ENCODE peak calls at places on chromosomes 11 and 22, in five cellular contexts. D is A549, Z is IMR-90, K is esophagus squamous epithelium, R is tibial nerve. E is an unnamed sample. For H3K4me1, the result is how much of the 10 kb centered on the place peaks cover.

GRCh38 chr22:31122532-31123291 is at the start of gene INPP5J:
- DNase-seq in D (peak), Z (peak), K (no peak), R (no peak), E (peak)

GRCh38 chr11:134513585-134514120 is 101.6 kb upstream of the B3GAT1 start:
- DNase-seq in D (no peak), Z (no peak), K (no peak), R (no peak), E (no peak)

GRCh38 chr11:134669796-134670195 is 257.8 kb upstream of the B3GAT1 start:
- DNase-seq in D (no peak), Z (no peak), K (no peak), R (no peak), E (peak)

GRCh38 chr11:65040520-65041205 is 347 bp upstream of the SAC3D1 start:
- DNase-seq in D (peak), Z (peak), K (peak), R (peak), E (peak)

GRCh38 chr11:116990061-116990473 is 108.2 kb downstream of the SIK3 start:
- DNase-seq in D (no peak), Z (peak), K (no peak), R (no peak), E (no peak)

GRCh38 chr22:44439356-44440223 is 58.4 kb downstream of the RTL6 start:
- DNase-seq in D (no peak), Z (no peak), K (no peak), R (no peak), E (peak)

GRCh38 chr22:46003271-46004091 is 26.5 kb upstream of the WNT7B start:
- DNase-seq in D (no peak), Z (no peak), K (no peak), R (no peak), E (peak)

GRCh38 chr11:6351782-6352181 is 31.5 kb upstream of the CAVIN3 start:
- DNase-seq in D (no peak), Z (peak), K (no peak), R (no peak), E (no peak)

GRCh38 chr22:40808018-40808841 is 10.9 kb downstream of the SLC25A17 start:
- DNase-seq in D (no peak), Z (peak), K (no peak), R (no peak), E (no peak)

GRCh38 chr11:15575409-15575808 is 460.7 kb downstream of the INSC start:
- DNase-seq in D (no peak), Z (no peak), K (no peak), R (no peak), E (no peak)

GRCh38 chr11:44607324-44607962 is 42.0 kb downstream of the CD82 start:
- DNase-seq in D (no peak), Z (peak), K (no peak), R (no peak), E (no peak)

GRCh38 chr11:119709638-119710346 is 19.2 kb downstream of the NECTIN1 start:
- DNase-seq in D (no peak), Z (peak), K (no peak), R (no peak), E (peak)

GRCh38 chr11:18775492-18776292 is 15.9 kb downstream of the PTPN5 start:
- DNase-seq in D (peak), Z (peak), K (no peak), R (peak), E (no peak)

GRCh38 chr11:2902784-2903671 is 17.5 kb upstream of the CDKN1C start:
- DNase-seq in D (no peak), Z (no peak), K (no peak), R (no peak), E (peak)

GRCh38 chr22:44746061-44746789 is 6.2 kb upstream of the ARHGAP8 start:
- DNase-seq in D (no peak), Z (no peak), K (no peak), R (no peak), E (no peak)

GRCh38 chr22:37443086-37443485 is 15.8 kb upstream of the ELFN2 start:
- DNase-seq in D (no peak), Z (no peak), K (no peak), R (no peak), E (no peak)

GRCh38 chr11:128938156-128938885 is 4.3 kb downstream of the TP53AIP1 start:
- DNase-seq in D (no peak), Z (no peak), K (no peak), R (no peak), E (peak)

GRCh38 chr22:26429458-26430238 is 588 bp downstream of the ASPHD2 start:
- DNase-seq in D (no peak), Z (no peak), K (no peak), R (no peak), E (no peak)

GRCh38 chr11:121207485-121208115 is 85.0 kb upstream of the SC5D start:
- DNase-seq in D (no peak), Z (no peak), K (no peak), R (no peak), E (no peak)

GRCh38 chr11:117068303-117068860 is 29.8 kb downstream of the SIK3 start:
- DNase-seq in D (no peak), Z (no peak), K (no peak), R (no peak), E (no peak)

GRCh38 chr22:22942511-22943329 is 55.1 kb downstream of the IGLL5 start:
- DNase-seq in D (peak), Z (peak), K (no peak), R (peak), E (peak)

GRCh38 chr22:47194476-47195155 is 432.2 kb downstream of the TBC1D22A start:
- DNase-seq in D (no peak), Z (no peak), K (no peak), R (no peak), E (peak)

GRCh38 chr22:25027552-25027951 is 75.0 kb downstream of the KIAA1671 start:
- DNase-seq in D (no peak), Z (no peak), K (no peak), R (no peak), E (no peak)

GRCh38 chr11:35394941-35395340 is 24.4 kb downstream of the SLC1A2 start:
- DNase-seq in D (no peak), Z (no peak), K (no peak), R (no peak), E (no peak)

GRCh38 chr11:122917311-122917710 is 34.8 kb downstream of the JHY start:
- DNase-seq in D (no peak), Z (peak), K (no peak), R (peak), E (no peak)

DNA sequence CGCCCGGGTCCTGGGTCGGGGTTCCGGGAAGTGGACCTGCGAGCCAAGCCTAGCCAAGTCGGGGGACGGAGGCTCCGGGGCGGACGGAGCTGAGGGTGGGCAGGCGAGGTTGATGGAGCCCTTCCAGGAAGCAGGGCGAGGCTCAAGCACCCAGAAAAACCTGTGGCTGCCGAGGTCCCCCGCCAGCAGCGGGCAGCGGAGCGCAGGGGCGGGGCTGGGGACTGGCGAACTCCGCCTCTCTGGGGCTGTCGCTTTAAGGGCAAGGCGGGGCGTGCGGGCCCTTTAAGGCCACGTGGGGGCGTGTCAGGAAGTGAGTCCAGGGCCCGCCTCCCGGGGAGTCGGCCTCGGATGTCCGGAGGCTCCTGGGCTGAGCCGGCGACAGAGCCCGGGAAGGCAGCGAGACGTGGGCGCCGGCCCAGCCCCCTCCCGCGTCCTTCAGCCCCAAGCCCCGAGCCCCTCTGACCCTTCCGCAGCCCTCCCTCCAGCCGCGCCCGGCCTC is at the start of gene SLC35C1:
- DNase-seq in D (peak), Z (peak), K (peak), R (peak), E (peak)
- TF ChIP-seq POLR2A in D (peak), Z (peak), K (peak), R (peak), E (peak)

DNA sequence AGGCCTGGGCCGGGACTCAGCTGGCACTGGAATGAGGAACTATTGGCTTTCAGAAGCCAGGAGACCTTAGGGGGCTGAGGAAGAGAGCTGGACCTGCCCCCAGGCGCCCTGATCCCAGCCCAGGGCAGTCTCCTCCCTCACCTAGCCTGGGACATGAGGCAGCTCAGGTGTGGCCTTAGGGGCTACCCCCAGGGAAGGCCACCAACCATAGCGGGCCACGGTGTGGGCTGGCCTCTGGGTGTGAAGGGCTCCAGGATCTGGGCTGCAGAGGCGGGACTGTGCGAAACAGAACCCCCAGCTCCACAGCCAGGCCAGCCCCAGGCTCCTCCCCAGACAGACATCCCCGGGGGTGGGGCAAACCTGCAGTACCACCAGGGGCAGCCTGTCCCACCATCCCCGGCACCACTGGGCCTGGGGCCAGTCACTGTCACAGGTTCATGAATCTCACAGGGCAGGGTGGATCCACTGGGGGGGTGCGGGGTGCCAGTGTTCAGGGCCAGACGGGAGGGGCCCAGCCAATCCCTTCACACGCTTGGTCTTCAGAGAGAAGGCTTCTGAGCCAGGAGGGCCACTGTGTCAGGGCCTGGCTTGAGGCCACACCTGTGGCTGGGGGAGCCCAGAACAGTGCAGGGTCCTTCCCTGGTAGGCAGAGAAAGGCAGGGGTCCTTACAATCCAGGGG is 3.5 kb downstream of the PLXNB2 start:
- DNase-seq in D (no peak), Z (no peak), K (no peak), R (no peak), E (no peak)
- H3K4me1 ChIP-seq in D (half or more), Z (half or more), K (half or more), R (under half), E (half or more)

GRCh38 chr11:62553839-62554361 is 7.3 kb upstream of the AHNAK start:
- DNase-seq in D (peak), Z (peak), K (no peak), R (no peak), E (no peak)

GRCh38 chr11:62552465-62552782 is 5.8 kb upstream of the AHNAK start:
- DNase-seq in D (no peak), Z (peak), K (no peak), R (no peak), E (no peak)

GRCh38 chr11:62555464-62556092 is 9.0 kb upstream of the AHNAK start:
- DNase-seq in D (peak), Z (peak), K (no peak), R (peak), E (no peak)

GRCh38 chr11:62554377-62554776 is 7.8 kb upstream of the AHNAK start:
- DNase-seq in D (no peak), Z (no peak), K (no peak), R (peak), E (no peak)

GRCh38 chr11:62552931-62553838 is 6.6 kb upstream of the AHNAK start:
- DNase-seq in D (peak), Z (peak), K (no peak), R (peak), E (peak)
- TF ChIP-seq POLR2A in D (no peak), Z (peak), K (peak), R (peak), E (no peak)

GRCh38 chr11:57095896-57096295 is 85.9 kb upstream of the LRRC55 start:
- DNase-seq in D (no peak), Z (no peak), K (no peak), R (no peak), E (no peak)
- H3K4me1 ChIP-seq in D (under half), Z (under half), K (under half), R (under half), E (under half)

GRCh38 chr11:73972187-73972586 is 10.5 kb downstream of the UCP2 start:
- DNase-seq in D (no peak), Z (no peak), K (no peak), R (no peak), E (peak)

GRCh38 chr11:73972620-73973449 is 9.8 kb downstream of the UCP2 start:
- DNase-seq in D (no peak), Z (no peak), K (no peak), R (no peak), E (peak)

GRCh38 chr11:73969091-73969490 is 13.6 kb downstream of the UCP2 start:
- DNase-seq in D (no peak), Z (no peak), K (no peak), R (no peak), E (peak)

GRCh38 chr11:73969991-73970800 is 12.4 kb downstream of the UCP2 start:
- DNase-seq in D (no peak), Z (no peak), K (no peak), R (no peak), E (peak)

DNA sequence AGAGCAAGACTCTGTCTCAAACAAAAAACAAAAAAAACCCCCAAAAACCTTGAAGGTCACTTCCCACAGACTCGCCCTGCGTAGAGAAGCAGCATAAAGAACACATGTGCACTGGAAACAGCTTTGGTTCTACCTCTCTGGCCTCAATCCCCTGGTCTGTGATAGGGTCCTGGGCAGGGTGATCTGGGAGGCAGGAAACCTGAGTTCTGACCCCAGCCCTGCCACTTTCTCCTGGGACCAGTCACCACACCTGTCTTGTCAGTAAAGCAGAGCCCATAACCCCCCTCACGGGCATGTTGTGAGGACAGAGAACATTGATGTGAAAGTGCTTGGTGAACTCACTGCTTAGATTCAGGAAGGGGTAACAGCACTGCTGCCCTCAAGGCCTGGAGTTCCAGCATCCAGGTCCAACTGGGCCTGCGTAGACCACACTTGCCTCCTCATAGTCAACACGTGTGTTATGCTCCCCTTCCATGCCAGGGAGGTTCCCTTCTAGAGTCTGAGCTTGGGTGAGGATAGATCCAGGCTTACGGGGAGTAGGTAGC is 11.4 kb downstream of the UCP2 start:
- DNase-seq in D (no peak), Z (no peak), K (no peak), R (no peak), E (peak)
- TF ChIP-seq POLR2A in D (no peak), Z (no peak), K (no peak), R (no peak), E (no peak)

GRCh38 chr22:20138868-20139267 is 7.3 kb downstream of the ZDHHC8 start:
- DNase-seq in D (no peak), Z (no peak), K (no peak), R (no peak), E (no peak)

GRCh38 chr22:20137113-20137512 is 5.5 kb downstream of the ZDHHC8 start:
- DNase-seq in D (no peak), Z (no peak), K (no peak), R (no peak), E (no peak)

GRCh38 chr22:20138417-20138738 is 6.8 kb downstream of the ZDHHC8 start:
- DNase-seq in D (no peak), Z (no peak), K (no peak), R (no peak), E (no peak)

GRCh38 chr22:20136603-20136873 is 4.9 kb downstream of the ZDHHC8 start:
- DNase-seq in D (no peak), Z (no peak), K (no peak), R (no peak), E (no peak)

DNA sequence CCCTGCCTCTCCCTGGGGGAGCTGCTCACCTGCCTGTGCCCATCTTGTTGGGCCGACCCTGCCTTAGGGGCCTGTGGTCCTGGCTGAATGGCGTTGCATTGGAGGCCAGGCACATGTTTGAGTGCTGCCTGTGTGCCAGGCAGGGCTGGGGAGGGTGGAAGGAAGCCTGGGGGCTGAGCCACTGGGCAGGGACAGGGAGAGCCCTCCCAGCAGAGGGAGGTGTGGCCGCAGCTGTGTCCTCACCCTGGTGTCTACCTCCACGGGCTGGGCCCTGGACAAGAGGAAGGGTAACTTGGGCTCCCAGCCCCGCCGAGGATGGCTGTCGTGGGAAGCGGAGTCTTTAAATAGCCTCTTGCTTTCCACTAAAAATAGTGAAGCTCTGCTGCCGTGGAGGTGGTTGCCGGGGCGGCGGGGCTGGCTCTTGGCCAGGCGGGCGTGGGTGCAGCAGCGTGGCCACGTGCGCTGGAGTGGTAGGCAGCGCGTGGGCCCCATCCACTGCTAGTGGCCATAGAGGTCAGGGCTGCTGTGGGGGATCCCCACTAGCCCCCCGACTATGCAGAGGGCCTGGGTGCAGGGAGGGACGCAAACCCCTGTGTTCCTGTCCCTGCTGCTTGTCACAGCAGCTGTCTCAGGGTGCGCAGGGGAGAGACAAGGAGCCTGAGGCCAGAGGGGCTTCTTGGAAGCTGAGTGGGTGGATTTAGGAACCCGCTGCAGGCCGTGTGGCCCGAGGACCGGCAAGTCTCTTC is 6.2 kb downstream of the ZDHHC8 start:
- DNase-seq in D (no peak), Z (no peak), K (no peak), R (no peak), E (no peak)
- H3K4me1 ChIP-seq in D (under half), Z (under half), K (under half), R (under half), E (half or more)

DNA sequence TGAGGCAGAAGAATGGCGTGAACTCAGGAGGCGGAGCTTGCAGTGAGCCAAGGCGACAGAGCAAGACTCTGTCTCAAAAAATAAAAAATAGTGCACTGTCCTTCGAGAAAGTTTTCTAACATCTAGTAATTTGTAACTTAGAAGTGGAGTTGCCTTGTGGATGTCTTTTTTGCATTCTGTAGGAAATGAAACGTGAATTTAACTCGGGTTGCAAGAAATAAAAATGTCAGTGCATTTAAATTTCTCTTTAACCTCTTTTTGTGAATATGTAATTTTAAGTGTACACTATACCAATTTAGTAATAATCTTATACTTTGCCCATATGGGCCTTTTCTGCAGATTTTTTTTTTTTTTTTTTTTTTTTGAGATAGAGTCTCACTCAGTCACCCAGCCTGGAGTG is 26.2 kb upstream of the CRKL start:
- DNase-seq in D (no peak), Z (no peak), K (no peak), R (no peak), E (no peak)
- TF ChIP-seq POLR2A in D (no peak), Z (no peak), K (no peak), R (no peak), E (no peak)

E was measured in spleen.